ENCODE peak calls at places on chromosomes 7 and 10, in five cellular contexts. D is PC-3; I is CD8-positive, alpha-beta T cell; H is uterus; L is IMR-90. C is an unnamed sample.
A peak's percentile ranks its signal among the peaks of the same experiment; 100 is the strongest.

GRCh38 chr10:18332048-18332447 is 191.8 kb downstream of the CACNB2 start:
- DNase-seq in D (no peak), I (no peak), H (no peak), L (no peak), C (no peak)

GRCh38 chr7:20541615-20542349 is 73.7 kb upstream of the ABCB5 start:
- DNase-seq in D (no peak), I (no peak), H (no peak), L (no peak), C (no peak)

GRCh38 chr10:80486151-80486692 is 32.1 kb downstream of the TSPAN14 start:
- DNase-seq in D (no peak), I (no peak), H (no peak), L (no peak), C (no peak)

GRCh38 chr7:121530251-121531174 is 134.4 kb upstream of the FAM3C start:
- DNase-seq in D (peak; percentile 97), I (peak; percentile 58), H (no peak), L (peak; percentile 81), C (peak; percentile 13)

GRCh38 chr7:140389445-140389844 is 8.9 kb downstream of the SLC37A3 start:
- DNase-seq in D (no peak), I (no peak), H (no peak), L (no peak), C (no peak)

GRCh38 chr7:35263396-35263795 is 9.5 kb upstream of the TBX20 start:
- DNase-seq in D (no peak), I (no peak), H (no peak), L (no peak), C (peak; percentile 27)

GRCh38 chr7:90222811-90223725 is 11.5 kb downstream of the STEAP2 start:
- DNase-seq in D (peak; percentile 40), I (no peak), H (peak; percentile 75), L (peak; percentile 68), C (peak; percentile 50)

GRCh38 chr7:22841954-22842353 is 19.3 kb upstream of the TOMM7 start:
- DNase-seq in D (no peak), I (peak; percentile 1), H (peak; percentile 39), L (peak; percentile 47), C (no peak)

GRCh38 chr7:92691578-92691977 is 101.4 kb upstream of the FAM133B start:
- DNase-seq in D (peak; percentile 81), I (no peak), H (no peak), L (peak; percentile 76), C (no peak)

DNA sequence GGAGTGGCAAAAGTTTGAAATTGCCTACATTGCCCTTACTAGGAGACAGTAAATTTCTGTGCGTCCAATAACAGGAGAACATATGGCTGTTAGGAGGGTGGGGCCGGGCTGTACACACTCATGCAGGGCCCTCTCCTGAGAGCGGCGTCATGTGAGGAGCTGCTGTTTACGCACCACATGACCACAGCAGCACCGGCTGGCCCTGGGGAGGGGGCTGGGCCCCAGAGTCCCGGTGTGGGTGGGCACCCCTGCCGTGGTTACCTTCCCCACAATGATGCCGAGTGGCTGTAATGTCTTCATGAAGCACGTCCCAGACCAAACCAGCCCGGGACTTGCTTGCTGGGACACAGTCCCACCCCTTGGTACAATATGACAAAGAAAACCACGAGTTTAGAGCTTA is 308.7 kb downstream of the DNAJB6 start:
- DNase-seq in D (no peak), I (no peak), H (no peak), L (no peak), C (no peak)
- H3K9me3 ChIP-seq in D (peaks cover 2% of the 10 kb centered on the region), I (no peaks in the 10 kb centered on the region), H (no peaks in the 10 kb centered on the region), L (peaks cover 42% of the 10 kb centered on the region), C (peaks cover 9% of the 10 kb centered on the region)

DNA sequence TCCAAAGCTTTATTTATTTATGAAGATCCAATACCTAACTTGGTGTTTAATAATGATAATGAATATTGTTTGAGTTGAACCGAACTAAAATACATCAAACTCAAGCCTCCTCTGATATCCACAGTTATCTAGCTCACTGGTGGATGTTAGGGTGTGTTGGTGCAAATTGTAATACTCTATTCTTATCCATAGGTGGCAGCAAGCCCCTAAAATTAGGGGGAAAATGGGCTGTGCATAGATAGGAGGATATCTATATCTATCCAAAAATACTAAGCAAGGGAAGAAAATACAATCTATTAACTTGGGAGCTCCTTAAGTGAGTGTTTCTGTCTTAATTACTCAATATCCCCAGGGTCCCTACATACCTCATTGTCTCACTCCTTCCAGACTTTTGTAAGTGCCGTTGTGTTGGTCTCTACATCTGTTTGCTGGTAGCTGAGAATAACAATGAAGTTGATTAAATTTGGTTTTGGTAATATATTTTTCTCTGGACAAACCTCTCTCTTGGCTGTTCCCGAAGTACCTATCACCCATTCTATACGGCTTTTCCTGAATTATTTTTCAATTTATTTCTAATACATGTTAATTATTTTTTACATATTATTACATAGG is 55.0 kb upstream of the VWDE start:
- DNase-seq in D (peak; percentile 77), I (no peak), H (no peak), L (peak; percentile 25), C (no peak)
- TF ChIP-seq CTCF in D (peak; percentile 88), I (peak; percentile 62), H (peak; percentile 19), L (peak; percentile 76), C (peak; percentile 66)

GRCh38 chr7:103987455-103987854 is 2.0 kb downstream of the RELN start:
- DNase-seq in D (no peak), I (no peak), H (no peak), L (no peak), C (no peak)

GRCh38 chr7:103990991-103991390 is 1.5 kb upstream of the RELN start:
- DNase-seq in D (no peak), I (no peak), H (no peak), L (no peak), C (no peak)

GRCh38 chr7:103989200-103989784 is at the start of gene RELN:
- DNase-seq in D (no peak), I (no peak), H (no peak), L (peak; percentile 17), C (no peak)

GRCh38 chr7:103989785-103990775 is 622 bp upstream of the RELN start:
- DNase-seq in D (peak; percentile 11), I (no peak), H (no peak), L (peak; percentile 47), C (no peak)

DNA sequence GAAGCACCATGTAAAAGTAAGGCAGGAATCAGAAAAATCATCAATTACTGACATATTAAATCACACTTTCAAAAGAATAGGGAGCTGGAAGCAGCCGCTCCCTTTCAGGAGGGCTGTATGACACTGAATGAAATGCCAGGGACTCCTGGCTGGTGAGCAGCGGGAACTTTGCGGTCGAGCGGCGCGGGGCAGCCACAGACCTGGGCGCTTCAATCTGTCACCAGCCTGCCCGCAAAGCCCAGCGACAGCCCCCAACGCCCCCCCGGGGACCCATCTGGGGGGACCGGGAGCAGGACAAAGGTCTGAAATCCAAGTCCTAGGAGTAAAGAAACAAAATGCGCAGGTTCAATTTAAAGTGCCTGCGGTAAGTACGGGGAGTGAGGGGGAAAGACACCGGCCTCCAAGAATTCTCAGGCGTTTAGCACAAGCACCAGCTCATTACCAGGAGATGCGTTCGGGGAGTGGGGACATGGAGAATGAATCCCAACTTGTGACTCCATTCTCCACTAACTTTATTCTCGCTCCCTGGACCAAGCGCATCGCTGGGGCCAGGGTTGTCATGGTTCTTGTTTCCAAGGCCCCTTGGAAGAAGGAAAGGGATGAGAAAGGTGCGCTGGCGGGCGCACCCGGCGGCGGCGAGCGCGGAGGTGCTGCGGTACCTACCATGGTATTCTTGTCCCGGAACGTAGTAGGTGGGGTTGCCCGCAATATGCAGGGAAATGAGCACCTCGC is 824 bp downstream of the RELN start:
- DNase-seq in D (no peak), I (no peak), H (no peak), L (no peak), C (no peak)
- H3K27me3 ChIP-seq in D (peaks cover 47% of the 10 kb centered on the region), I (no peaks in the 10 kb centered on the region), H (peaks cover 23% of the 10 kb centered on the region), L (no peaks in the 10 kb centered on the region), C (peaks cover 35% of the 10 kb centered on the region)

DNA sequence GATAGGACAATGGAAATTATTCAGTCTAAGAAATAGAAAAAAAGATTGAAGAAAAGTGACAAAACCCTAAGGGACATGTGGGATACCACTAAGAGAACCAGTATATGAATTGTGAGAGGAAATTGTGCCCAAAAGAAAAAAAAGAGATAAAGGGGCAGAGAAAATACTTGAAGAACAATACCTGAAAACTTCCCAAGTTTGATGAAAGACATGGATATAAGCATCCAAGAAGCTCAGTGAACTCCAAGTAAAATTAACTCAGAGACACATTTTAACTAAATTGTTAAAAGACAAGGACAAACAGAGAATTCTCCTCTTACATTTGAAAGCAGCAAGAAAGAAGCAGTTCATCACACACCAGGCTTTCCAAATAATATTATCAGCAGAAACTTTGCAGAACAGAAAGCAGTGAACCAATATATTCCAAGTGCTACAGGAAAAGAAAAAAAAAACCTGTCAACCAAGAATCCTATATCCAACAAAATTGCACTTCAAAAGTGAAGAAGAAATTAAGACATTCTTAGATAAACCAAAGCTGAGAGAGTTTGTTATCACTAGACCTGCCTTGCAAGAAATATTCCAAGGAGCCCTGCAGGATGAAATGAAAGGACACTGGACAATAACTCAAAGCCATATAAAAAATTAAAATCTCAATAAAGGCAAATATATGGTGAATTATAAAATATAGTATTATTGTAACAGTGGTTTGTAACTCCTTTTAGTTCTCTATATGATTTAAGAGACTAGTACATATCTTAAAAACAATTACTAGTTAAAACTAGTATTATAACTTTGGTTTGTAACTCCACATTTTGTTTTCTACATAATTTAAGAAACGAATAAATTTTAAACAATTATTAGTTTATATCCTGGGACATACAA is 470.0 kb downstream of the PTPRN2 start:
- DNase-seq in D (no peak), I (no peak), H (no peak), L (no peak), C (no peak)
- H3K9me3 ChIP-seq in D (peaks cover 12% of the 10 kb centered on the region), I (no peaks in the 10 kb centered on the region), H (no peaks in the 10 kb centered on the region), L (peaks cover 58% of the 10 kb centered on the region), C (peaks cover 37% of the 10 kb centered on the region)

GRCh38 chr10:48725708-48726107 is 41.0 kb downstream of the WDFY4 start:
- DNase-seq in D (peak; percentile 44), I (no peak), H (no peak), L (no peak), C (no peak)
- TF ChIP-seq CTCF in D (no peak), I (no peak), H (no peak), L (no peak), C (no peak)

GRCh38 chr7:155456517-155456771 is 1.5 kb upstream of the EN2 start:
- DNase-seq in D (no peak), I (no peak), H (no peak), L (no peak), C (no peak)
- H3K27me3 ChIP-seq in D (peaks cover 48% of the 10 kb centered on the region), I (peaks cover 51% of the 10 kb centered on the region), H (peaks cover 82% of the 10 kb centered on the region), L (peaks cover 90% of the 10 kb centered on the region), C (peaks cover 95% of the 10 kb centered on the region)

GRCh38 chr10:5033061-5033770 is 29.6 kb upstream of the AKR1C2 start:
- DNase-seq in D (peak; percentile 42), I (no peak), H (no peak), L (peak; percentile 85), C (no peak)

GRCh38 chr10:5034588-5034987 is 30.9 kb upstream of the AKR1C2 start:
- DNase-seq in D (no peak), I (no peak), H (no peak), L (no peak), C (no peak)

GRCh38 chr10:5035356-5035755 is 31.7 kb upstream of the AKR1C2 start:
- DNase-seq in D (no peak), I (no peak), H (no peak), L (no peak), C (no peak)

GRCh38 chr10:5036511-5036910 is 32.9 kb upstream of the AKR1C2 start:
- DNase-seq in D (no peak), I (no peak), H (no peak), L (no peak), C (no peak)

GRCh38 chr10:5030989-5031388 is 27.3 kb upstream of the AKR1C2 start:
- DNase-seq in D (no peak), I (no peak), H (no peak), L (no peak), C (no peak)
- H3K9me3 ChIP-seq in D (no peaks in the 10 kb centered on the region), I (peaks cover 5% of the 10 kb centered on the region), H (no peaks in the 10 kb centered on the region), L (peaks cover 5% of the 10 kb centered on the region), C (no peaks in the 10 kb centered on the region)

GRCh38 chr7:91636129-91636724 is 244.3 kb downstream of the MTERF1 start:
- DNase-seq in D (peak; percentile 57), I (no peak), H (no peak), L (no peak), C (no peak)
- TF ChIP-seq CTCF in D (peak; percentile 71), I (no peak), H (peak; percentile 36), L (peak; percentile 37), C (peak; percentile 40)

C was measured in heart left ventricle.